ENCODE peak calls at places on chromosome 14, in four cellular contexts. Q is endothelial cell of umbilical vein, L is K562, N is IMR-90. R is an unnamed sample. For H3K9me1, the result is how much of the 10 kb centered on the place peaks cover.

GRCh38 chr14:76773188-76773885 is 12.1 kb downstream of the VASH1 start:
- DNase-seq in Q (peak), L (peak), N (peak), R (no peak)

GRCh38 chr14:59271734-59272133 is 83.3 kb downstream of the DAAM1 start:
- DNase-seq in Q (no peak), L (no peak), N (peak), R (no peak)

GRCh38 chr14:37198273-37198598 is 499 bp downstream of the MIPOL1 start:
- DNase-seq in Q (no peak), L (no peak), N (no peak), R (no peak)

GRCh38 chr14:103127356-103127755 is 4.1 kb downstream of the TNFAIP2 start:
- DNase-seq in Q (no peak), L (no peak), N (no peak), R (no peak)

GRCh38 chr14:104281768-104282301 is 143.4 kb downstream of the KIF26A start:
- DNase-seq in Q (no peak), L (no peak), N (no peak), R (no peak)

GRCh38 chr14:102201369-102201748 is 61.7 kb downstream of the WDR20 start:
- DNase-seq in Q (no peak), L (no peak), N (no peak), R (no peak)

GRCh38 chr14:87873741-87874140 is 119.2 kb downstream of the GALC start:
- DNase-seq in Q (no peak), L (no peak), N (no peak), R (no peak)

GRCh38 chr14:73238262-73238852 is 1.1 kb downstream of the PAPLN start:
- DNase-seq in Q (peak), L (no peak), N (peak), R (no peak)

GRCh38 chr14:43687866-43688265 is 819.2 kb downstream of the FSCB start:
- DNase-seq in Q (no peak), L (no peak), N (peak), R (no peak)

GRCh38 chr14:64758025-64758521 is 53.8 kb downstream of the PLEKHG3 start:
- DNase-seq in Q (no peak), L (no peak), N (peak), R (peak)

GRCh38 chr14:101444116-101444515 is 117.2 kb upstream of the DIO3 start:
- DNase-seq in Q (no peak), L (no peak), N (peak), R (no peak)

GRCh38 chr14:30251017-30251416 is 307.9 kb upstream of the G2E3 start:
- DNase-seq in Q (no peak), L (no peak), N (no peak), R (no peak)

GRCh38 chr14:75096959-75097358 is 27.5 kb downstream of the ZC2HC1C start:
- DNase-seq in Q (no peak), L (no peak), N (no peak), R (no peak)

GRCh38 chr14:101562659-101563351 is 1.5 kb downstream of the DIO3 start:
- DNase-seq in Q (no peak), L (no peak), N (no peak), R (no peak)

GRCh38 chr14:76997257-76997970 is 31.1 kb downstream of the IRF2BPL start:
- DNase-seq in Q (no peak), L (no peak), N (peak), R (no peak)

GRCh38 chr14:27389402-27389801 is 791.6 kb upstream of the NOVA1 start:
- DNase-seq in Q (no peak), L (no peak), N (no peak), R (no peak)

GRCh38 chr14:39988939-39989338 is 556.7 kb upstream of the FBXO33 start:
- DNase-seq in Q (no peak), L (no peak), N (no peak), R (no peak)

GRCh38 chr14:50957296-50957695 is 13.0 kb upstream of the PYGL start:
- DNase-seq in Q (no peak), L (no peak), N (peak), R (no peak)

GRCh38 chr14:65156568-65157366 is 54.5 kb upstream of the MAX start:
- DNase-seq in Q (no peak), L (no peak), N (peak), R (no peak)

GRCh38 chr14:65034021-65034420 is 47.3 kb downstream of the FNTB start:
- DNase-seq in Q (no peak), L (no peak), N (no peak), R (no peak)

GRCh38 chr14:87131879-87132278 is 861.1 kb downstream of the GALC start:
- DNase-seq in Q (no peak), L (no peak), N (peak), R (peak)

GRCh38 chr14:102749833-102750775 is 27.1 kb upstream of the TRAF3 start:
- DNase-seq in Q (no peak), L (no peak), N (no peak), R (no peak)

GRCh38 chr14:22493753-22494152 is 95.3 kb downstream of the DAD1 start:
- DNase-seq in Q (no peak), L (no peak), N (no peak), R (no peak)

GRCh38 chr14:22492601-22493000 is 96.4 kb downstream of the DAD1 start:
- DNase-seq in Q (no peak), L (no peak), N (no peak), R (no peak)

GRCh38 chr14:22493143-22493542 is 95.9 kb downstream of the DAD1 start:
- DNase-seq in Q (no peak), L (no peak), N (no peak), R (no peak)

GRCh38 chr14:22489957-22490950 is 98.8 kb downstream of the DAD1 start:
- DNase-seq in Q (no peak), L (no peak), N (no peak), R (no peak)

DNA sequence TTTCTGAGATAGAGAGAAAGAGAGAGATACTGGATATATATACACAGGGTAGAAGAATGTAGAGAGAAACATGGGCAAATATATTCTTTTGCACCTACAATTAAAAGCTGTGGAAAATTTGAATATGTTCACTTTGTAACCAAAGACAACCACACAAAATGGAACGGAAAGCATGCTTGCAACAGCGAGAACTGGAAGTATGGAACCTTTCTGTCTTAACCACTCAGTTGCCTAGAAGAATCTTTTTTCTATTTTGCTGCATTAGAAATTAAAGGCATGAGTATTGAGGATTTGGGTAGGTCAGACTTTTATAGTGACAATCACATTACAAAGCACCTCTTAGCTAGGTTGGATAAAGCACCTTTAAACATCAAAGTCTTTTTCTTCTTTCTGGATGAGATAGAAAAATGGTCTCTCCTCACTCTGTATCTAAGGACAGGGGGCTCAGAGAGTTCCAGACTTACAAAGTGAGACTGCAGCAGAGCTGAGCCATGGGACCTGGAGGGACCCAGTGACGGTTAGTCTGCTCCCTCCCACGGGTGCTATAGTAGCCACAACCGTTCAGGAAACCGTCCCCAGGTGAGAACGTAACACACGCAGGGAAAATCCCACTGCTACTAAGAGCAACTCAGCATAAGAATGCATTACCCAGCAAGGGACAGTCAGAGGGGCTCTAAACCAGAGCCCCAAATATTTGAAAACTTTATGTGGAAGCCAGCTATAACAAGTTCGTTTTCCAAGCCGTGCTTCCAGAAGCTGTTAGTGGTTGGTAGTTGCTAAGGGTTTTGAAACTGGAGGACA is 97.1 kb downstream of the DAD1 start:
- DNase-seq in Q (no peak), L (no peak), N (no peak), R (no peak)
- H3K9me1 ChIP-seq in Q (under half), L (under half), N (under half), R (under half)

GRCh38 chr14:61512508-61512907 is 182.8 kb upstream of the HIF1A start:
- DNase-seq in Q (no peak), L (no peak), N (peak), R (no peak)

GRCh38 chr14:61514006-61514830 is 181.1 kb upstream of the HIF1A start:
- DNase-seq in Q (no peak), L (no peak), N (peak), R (no peak)

GRCh38 chr14:61510736-61511557 is 184.4 kb upstream of the HIF1A start:
- DNase-seq in Q (no peak), L (no peak), N (no peak), R (no peak)

GRCh38 chr14:61512026-61512425 is 183.3 kb upstream of the HIF1A start:
- DNase-seq in Q (peak), L (no peak), N (no peak), R (no peak)

DNA sequence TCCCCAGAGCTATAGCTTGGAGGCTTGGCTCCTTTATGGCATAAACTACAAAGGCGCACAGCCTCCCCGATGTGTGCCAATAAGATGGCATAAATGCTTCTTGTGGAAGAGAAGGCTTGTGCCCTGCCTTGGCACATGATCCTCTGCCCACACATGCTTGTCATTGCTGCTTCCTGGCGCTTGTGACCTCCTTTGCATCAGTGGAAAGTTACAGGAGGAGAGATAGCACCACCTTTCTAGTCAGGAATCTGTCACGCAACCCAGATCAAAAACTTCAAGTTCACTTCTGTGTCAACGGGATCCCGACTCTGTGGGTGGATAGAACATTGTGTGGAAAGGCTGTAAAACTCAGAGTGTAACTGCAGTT is 183.8 kb upstream of the HIF1A start:
- DNase-seq in Q (peak), L (no peak), N (no peak), R (no peak)
- H2AFZ ChIP-seq in Q (no peak), L (no peak), N (no peak), R (no peak)

DNA sequence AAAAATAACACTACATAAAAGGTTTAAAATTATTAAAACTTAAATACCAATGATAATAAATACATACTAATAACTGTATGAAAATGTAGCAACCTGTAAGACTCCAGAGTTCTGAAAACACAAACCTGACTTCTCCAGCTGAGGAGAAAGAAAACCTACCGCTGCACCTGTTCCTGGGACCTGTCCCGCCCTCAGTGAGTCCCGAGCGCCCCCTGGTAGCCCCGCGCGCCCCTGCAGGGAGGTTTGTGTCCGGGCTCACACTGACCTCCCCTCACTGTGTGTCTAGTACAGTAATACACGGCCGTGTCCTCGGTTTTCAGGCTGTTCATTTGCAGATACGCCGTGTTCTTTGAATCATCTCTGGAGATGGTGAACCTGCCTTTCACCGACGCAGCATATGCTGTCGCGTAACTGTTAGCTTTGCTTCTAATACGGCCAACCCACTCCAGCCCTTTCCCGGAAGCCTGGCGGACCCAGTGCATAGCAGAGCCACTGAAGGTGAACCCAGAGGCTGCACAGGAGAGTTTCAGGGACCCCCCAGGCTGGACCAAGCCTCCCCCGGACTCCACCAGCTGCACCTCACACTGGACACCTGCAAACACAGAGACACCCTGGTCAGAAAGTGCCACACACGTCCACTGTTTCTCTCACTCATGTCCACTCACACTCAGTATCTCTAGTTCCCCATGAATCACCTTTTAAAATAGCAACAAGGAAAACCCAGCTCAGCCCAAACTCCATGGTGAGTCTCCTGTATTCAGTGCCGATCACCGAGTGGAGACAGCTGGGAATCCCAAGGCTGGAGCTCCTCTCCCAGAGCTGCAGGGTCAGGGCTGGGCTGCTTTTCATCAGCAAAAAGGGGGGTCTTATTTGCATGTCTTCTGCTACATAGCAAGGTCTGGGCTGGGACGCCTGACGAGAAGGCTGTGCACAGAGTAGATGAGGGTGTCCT is 1276.3 kb downstream of the TMEM121 start:
- DNase-seq in Q (no peak), L (no peak), N (no peak), R (no peak)
- TF ChIP-seq CTCF in Q (no peak), L (no peak), N (no peak), R (no peak)

DNA sequence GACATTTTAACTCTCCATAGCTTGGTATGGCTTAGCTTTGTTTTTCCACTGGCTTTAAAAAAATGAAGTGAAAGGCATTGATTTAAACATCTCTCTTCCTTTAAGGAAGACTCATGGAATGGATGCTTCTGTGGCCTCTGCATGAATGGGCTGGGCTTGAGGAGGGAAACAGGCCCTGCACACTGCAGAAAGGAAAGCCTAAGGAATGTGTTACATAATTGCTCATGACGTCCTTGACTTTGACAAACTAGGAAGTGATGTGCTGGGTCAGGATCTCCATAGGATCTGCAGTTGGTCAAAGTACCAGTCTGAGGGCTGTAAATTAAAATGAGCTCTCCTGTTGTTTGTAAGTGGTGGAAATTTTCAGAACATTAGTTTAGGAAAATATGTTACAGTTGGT is 12.7 kb downstream of the SAMD4A start:
- DNase-seq in Q (peak), L (no peak), N (peak), R (no peak)
- H3K9me1 ChIP-seq in Q (under half), L (under half), N (under half), R (under half)

GRCh38 chr14:63644741-63645140 is 3.1 kb upstream of the WDR89 start:
- DNase-seq in Q (no peak), L (no peak), N (no peak), R (no peak)

GRCh38 chr14:63641473-63642228 is at the start of gene WDR89:
- DNase-seq in Q (peak), L (peak), N (peak), R (peak)

GRCh38 chr14:63647696-63648410 is 6.2 kb upstream of the WDR89 start:
- DNase-seq in Q (no peak), L (no peak), N (peak), R (no peak)

GRCh38 chr14:63642656-63643382 is 1.1 kb upstream of the WDR89 start:
- DNase-seq in Q (no peak), L (no peak), N (no peak), R (no peak)

GRCh38 chr14:63642229-63642611 is 549 bp upstream of the WDR89 start:
- DNase-seq in Q (peak), L (peak), N (peak), R (peak)
- H2AFZ ChIP-seq in Q (peak), L (peak), N (peak), R (peak)

GRCh38 chr14:34912182-34912581 is 37.0 kb upstream of the BAZ1A start:
- DNase-seq in Q (no peak), L (no peak), N (no peak), R (no peak)
- TF ChIP-seq CTCF in Q (no peak), L (peak), N (no peak), R (no peak)

R was measured in keratinocyte.